ENCODE peak calls at places on chromosomes 5 and 9, in ten cellular contexts. N is ecto neural progenitor cell; F is prostate gland; V is H1; Q is stimulated activated CD4-positive, alpha-beta T cell treated with anti-CD3 and anti-CD28 coated beads, Interleukin-1b, Interleukin-23, amount 100 ng/mL, for 24 hours; S is activated T-cell treated with anti-CD3 and anti-CD28 coated beads, Interleukin-2, amount 50 U/mL, for 72 hours; E is stimulated activated CD8-positive, alpha-beta memory T cell treated with anti-CD3 and anti-CD28 coated beads, Interleukin-12 subunit alpha, Interleukin-12 subunit beta, amount 100 ng/mL, for 4 hours; B is mucosa of descending colon; H is ELR; D is upper lobe of right lung. J is an unnamed sample.

GRCh38 chr5:174827521-174827920 is 103.1 kb downstream of the MSX2 start:
- DNase-seq in N (no peak), F (no peak), V (no peak), Q (no peak), S (no peak), E (no peak), B (no peak), H (no peak), D (no peak), J (no peak)

GRCh38 chr5:112232651-112233050 is 186.4 kb downstream of the EPB41L4A start:
- DNase-seq in N (no peak), F (no peak), V (no peak), Q (no peak), S (no peak), E (no peak), B (peak; percentile 66), H (no peak), D (no peak), J (no peak)

GRCh38 chr5:150574818-150575537 is 65.5 kb upstream of the SYNPO start:
- DNase-seq in N (no peak), F (no peak), V (no peak), Q (no peak), S (no peak), E (no peak), B (no peak), H (no peak), D (peak; percentile 55), J (peak; percentile 76)

GRCh38 chr9:69157751-69158466 is 16.2 kb upstream of the TJP2 start:
- DNase-seq in N (no peak), F (no peak), V (no peak), Q (no peak), S (peak; percentile 20), E (no peak), B (no peak), H (peak; percentile 84), D (no peak), J (no peak)

GRCh38 chr9:88388203-88388885 is at the start of gene SPIN1:
- DNase-seq in N (peak; percentile 90), F (peak; percentile 70), V (peak; percentile 92), Q (peak; percentile 67), S (peak; percentile 85), E (peak; percentile 85), B (peak; percentile 87), H (peak; percentile 79), D (peak; percentile 94), J (peak; percentile 95)

GRCh38 chr5:100791376-100791775 is 111.7 kb downstream of the ST8SIA4 start:
- DNase-seq in N (no peak), F (no peak), V (no peak), Q (no peak), S (no peak), E (no peak), B (no peak), H (no peak), D (no peak), J (no peak)

GRCh38 chr9:99445920-99446319 is 223.8 kb downstream of the SEC61B start:
- DNase-seq in N (no peak), F (no peak), V (no peak), Q (no peak), S (no peak), E (no peak), B (no peak), H (peak; percentile 47), D (no peak), J (no peak)

GRCh38 chr9:90340421-90340820 is 302.2 kb downstream of the DIRAS2 start:
- DNase-seq in N (no peak), F (no peak), V (no peak), Q (no peak), S (no peak), E (no peak), B (no peak), H (peak; percentile 68), D (no peak), J (no peak)

GRCh38 chr9:99023831-99024230 is 80.1 kb downstream of the COL15A1 start:
- DNase-seq in N (peak; percentile 36), F (no peak), V (no peak), Q (no peak), S (no peak), E (no peak), B (no peak), H (no peak), D (no peak), J (no peak)

GRCh38 chr9:87545858-87546257 is 48.2 kb downstream of the DAPK1 start:
- DNase-seq in N (no peak), F (no peak), V (no peak), Q (no peak), S (no peak), E (no peak), B (no peak), H (no peak), D (no peak), J (no peak)

GRCh38 chr5:1564182-1564748 is 40.5 kb upstream of the LPCAT1 start:
- DNase-seq in N (no peak), F (no peak), V (no peak), Q (no peak), S (no peak), E (no peak), B (peak; percentile 40), H (peak; percentile 71), D (no peak), J (peak; percentile 88)

GRCh38 chr5:180348316-180348715 is 4.8 kb downstream of the GFPT2 start:
- DNase-seq in N (no peak), F (no peak), V (no peak), Q (no peak), S (no peak), E (no peak), B (no peak), H (no peak), D (no peak), J (no peak)

GRCh38 chr9:86282979-86283535 is 719 bp upstream of the ISCA1 start:
- DNase-seq in N (no peak), F (no peak), V (no peak), Q (peak; percentile 46), S (no peak), E (no peak), B (peak; percentile 14), H (peak; percentile 88), D (no peak), J (no peak)

GRCh38 chr9:71368157-71368556 is 246.7 kb upstream of the TRPM3 start:
- DNase-seq in N (no peak), F (peak; percentile 28), V (no peak), Q (no peak), S (no peak), E (no peak), B (peak; percentile 43), H (no peak), D (no peak), J (no peak)

GRCh38 chr9:136355616-136356557 is 7.7 kb downstream of the DNLZ start:
- DNase-seq in N (no peak), F (no peak), V (no peak), Q (no peak), S (no peak), E (no peak), B (no peak), H (no peak), D (no peak), J (no peak)

GRCh38 chr9:3526903-3527652 is 1.3 kb upstream of the RFX3 start:
- DNase-seq in N (peak; percentile 69), F (peak; percentile 17), V (peak; percentile 52), Q (no peak), S (no peak), E (no peak), B (peak; percentile 74), H (peak; percentile 35), D (peak; percentile 56), J (no peak)

GRCh38 chr9:15401266-15401665 is 21.4 kb upstream of the SNAPC3 start:
- DNase-seq in N (no peak), F (no peak), V (no peak), Q (no peak), S (no peak), E (no peak), B (no peak), H (no peak), D (no peak), J (no peak)

GRCh38 chr9:110546411-110546871 is 33.1 kb downstream of the SVEP1 start:
- DNase-seq in N (no peak), F (no peak), V (no peak), Q (no peak), S (no peak), E (no peak), B (no peak), H (no peak), D (no peak), J (no peak)

GRCh38 chr5:372911-373709 is 51.6 kb downstream of the AHRR start:
- DNase-seq in N (peak; percentile 48), F (peak; percentile 2), V (peak; percentile 60), Q (no peak), S (no peak), E (no peak), B (peak; percentile 4), H (peak; percentile 27), D (peak; percentile 67), J (peak; percentile 73)

GRCh38 chr5:109125755-109126429 is 283.9 kb downstream of the PJA2 start:
- DNase-seq in N (no peak), F (no peak), V (no peak), Q (no peak), S (no peak), E (no peak), B (no peak), H (no peak), D (no peak), J (no peak)

GRCh38 chr5:126675338-126675737 is 74.6 kb downstream of the PHAX start:
- DNase-seq in N (no peak), F (no peak), V (no peak), Q (no peak), S (no peak), E (no peak), B (no peak), H (no peak), D (no peak), J (no peak)

GRCh38 chr9:93650448-93650847 is 74.1 kb downstream of the PHF2 start:
- DNase-seq in N (no peak), F (no peak), V (no peak), Q (no peak), S (no peak), E (no peak), B (no peak), H (no peak), D (peak; percentile 55), J (peak; percentile 75)

GRCh38 chr5:157460921-157461792 is 1.1 kb downstream of the NIPAL4 start:
- DNase-seq in N (no peak), F (no peak), V (no peak), Q (no peak), S (no peak), E (no peak), B (no peak), H (no peak), D (no peak), J (no peak)

GRCh38 chr5:157816682-157817268 is 42.2 kb downstream of the CLINT1 start:
- DNase-seq in N (no peak), F (no peak), V (no peak), Q (no peak), S (no peak), E (no peak), B (no peak), H (peak; percentile 41), D (no peak), J (no peak)

GRCh38 chr5:145912019-145912418 is 24.4 kb upstream of the SH3RF2 start:
- DNase-seq in N (no peak), F (no peak), V (no peak), Q (no peak), S (no peak), E (no peak), B (no peak), H (no peak), D (no peak), J (no peak)

GRCh38 chr5:39175273-39175955 is 43.9 kb downstream of the FYB1 start:
- DNase-seq in N (no peak), F (no peak), V (no peak), Q (no peak), S (peak; percentile 68), E (no peak), B (no peak), H (no peak), D (no peak), J (no peak)

GRCh38 chr5:90111354-90112070 is 298.0 kb downstream of the CETN3 start:
- DNase-seq in N (no peak), F (no peak), V (no peak), Q (no peak), S (no peak), E (no peak), B (no peak), H (no peak), D (no peak), J (no peak)

GRCh38 chr5:132073231-132074013 is at the start of gene CSF2:
- DNase-seq in N (no peak), F (no peak), V (no peak), Q (no peak), S (no peak), E (no peak), B (no peak), H (peak; percentile 88), D (peak; percentile 64), J (no peak)

J was measured in posterior vena cava.